ENCODE peak calls at places on chromosomes 16 and 17, in ten cellular contexts. D, H, C, U, S, T, W, I, A and N are unnamed samples.

GRCh38 chr16:31487720-31488629 is 5.1 kb downstream of the SLC5A2 start:
- DNase-seq in A (no peak), C (no peak), W (peak), T (peak), I (no peak), D (peak), H (no peak), U (no peak), S (no peak), N (peak)

GRCh38 chr17:27319536-27320221 is 25.8 kb downstream of the WSB1 start:
- DNase-seq in T (no peak), A (no peak), S (no peak), I (peak), U (peak), D (no peak), C (peak), H (peak), W (peak), N (no peak)

GRCh38 chr17:27269201-27269600 is 24.7 kb upstream of the WSB1 start:
- DNase-seq in H (no peak), S (no peak), A (no peak), W (no peak), T (no peak), I (no peak), C (no peak), D (no peak), U (no peak), N (no peak)

GRCh38 chr16:49920397-49920796 is 64.5 kb upstream of the ZNF423 start:
- DNase-seq in H (no peak), I (no peak), S (no peak), T (no peak), C (no peak), A (no peak), U (no peak), W (no peak), D (no peak), N (no peak)

GRCh38 chr17:21378553-21378952 is 2.4 kb downstream of the KCNJ12 start:
- DNase-seq in C (no peak), D (no peak), S (no peak), T (no peak), H (no peak), W (no peak), I (no peak), U (no peak), A (no peak), N (no peak)

GRCh38 chr16:13351222-13351621 is 449.8 kb downstream of the SHISA9 start:
- DNase-seq in U (no peak), W (no peak), C (no peak), A (no peak), I (no peak), D (no peak), T (no peak), H (no peak), S (no peak), N (no peak)

GRCh38 chr17:83196973-83197880 is 117.8 kb downstream of the METRNL start:
- DNase-seq in S (no peak), D (no peak), T (no peak), H (peak), I (peak), C (peak), A (no peak), W (peak), U (no peak), N (no peak)

GRCh38 chr16:78441298-78441697 is 341.8 kb downstream of the WWOX start:
- DNase-seq in H (no peak), U (no peak), A (no peak), S (no peak), W (no peak), I (no peak), T (no peak), C (no peak), D (no peak), N (no peak)

GRCh38 chr16:2614761-2615191 is 67.5 kb upstream of the KCTD5 start:
- DNase-seq in C (no peak), W (no peak), U (no peak), D (no peak), A (no peak), T (no peak), H (no peak), S (no peak), I (no peak), N (no peak)

GRCh38 chr17:64406321-64407200 is 15.9 kb upstream of the PECAM1 start:
- DNase-seq in C (no peak), H (no peak), W (no peak), A (no peak), D (no peak), S (no peak), U (peak), T (peak), I (no peak), N (no peak)

GRCh38 chr16:70725912-70726828 is 40.3 kb upstream of the MTSS2 start:
- DNase-seq in D (no peak), H (no peak), C (no peak), T (no peak), I (no peak), S (peak), W (peak), U (peak), A (no peak), N (no peak)

GRCh38 chr16:46658925-46659324 is 30.1 kb downstream of the VPS35 start:
- DNase-seq in H (no peak), S (no peak), C (no peak), A (no peak), W (no peak), U (peak), D (peak), T (no peak), I (no peak), N (no peak)

GRCh38 chr17:66968916-66969315 is 4.4 kb downstream of the CACNG4 start:
- DNase-seq in H (no peak), T (no peak), I (no peak), S (no peak), A (no peak), C (no peak), D (no peak), U (no peak), W (no peak), N (no peak)

GRCh38 chr17:41308251-41308917 is 725 bp downstream of the KRTAP16-1 start:
- DNase-seq in D (no peak), H (peak), A (no peak), I (no peak), S (no peak), C (no peak), W (no peak), U (peak), T (no peak), N (peak)

GRCh38 chr16:79049040-79049439 is 551.5 kb downstream of the MAF start:
- DNase-seq in D (no peak), T (no peak), A (no peak), C (no peak), S (no peak), H (no peak), I (no peak), W (no peak), U (no peak), N (no peak)

GRCh38 chr17:4840893-4841242 is 7.7 kb downstream of the MINK1 start:
- DNase-seq in C (no peak), U (no peak), W (no peak), A (no peak), I (no peak), H (no peak), D (no peak), S (no peak), T (no peak), N (no peak)

GRCh38 chr17:74118504-74118903 is 85.0 kb upstream of the RPL38 start:
- DNase-seq in H (no peak), S (peak), U (no peak), A (no peak), T (no peak), I (no peak), D (no peak), W (no peak), C (no peak), N (no peak)
- TF ChIP-seq CTCF in H (no peak), S (peak), U (no peak), A (no peak), T (no peak), I (no peak), D (no peak), W (no peak), C (no peak), N (no peak)

GRCh38 chr16:6146874-6147425 is 1049.4 kb upstream of the EEF2KMT start:
- DNase-seq in C (no peak), W (no peak), U (no peak), D (no peak), H (no peak), I (no peak), S (no peak), A (no peak), T (no peak), N (no peak)
- TF ChIP-seq CTCF in C (no peak), W (no peak), U (no peak), D (no peak), H (no peak), I (no peak), S (no peak), A (no peak), T (no peak), N (no peak)

GRCh38 chr16:73746554-73746953 is 550.1 kb upstream of the PSMD7 start:
- DNase-seq in H (no peak), T (no peak), W (no peak), U (no peak), I (no peak), D (no peak), A (no peak), C (no peak), S (no peak), N (no peak)

GRCh38 chr16:73739049-73739769 is 557.4 kb upstream of the PSMD7 start:
- DNase-seq in T (no peak), A (no peak), I (no peak), D (no peak), W (no peak), S (no peak), C (no peak), H (no peak), U (no peak), N (peak)

GRCh38 chr16:73747328-73747727 is 549.3 kb upstream of the PSMD7 start:
- DNase-seq in C (no peak), W (no peak), I (no peak), T (no peak), D (no peak), A (no peak), U (no peak), H (no peak), S (no peak), N (no peak)

GRCh38 chr16:73743665-73744496 is 552.7 kb upstream of the PSMD7 start:
- DNase-seq in I (no peak), H (no peak), A (no peak), T (no peak), U (no peak), W (no peak), D (no peak), C (no peak), S (no peak), N (no peak)
- TF ChIP-seq CTCF in I (no peak), H (no peak), A (no peak), T (no peak), U (no peak), W (no peak), D (no peak), C (no peak), S (peak), N (no peak)

GRCh38 chr17:11140028-11140427 is 101.0 kb upstream of the SHISA6 start:
- DNase-seq in U (peak), H (no peak), C (no peak), W (no peak), D (no peak), A (no peak), S (no peak), T (no peak), I (no peak), N (no peak)

GRCh38 chr17:11140501-11140900 is 100.5 kb upstream of the SHISA6 start:
- DNase-seq in D (no peak), S (no peak), T (no peak), C (no peak), W (no peak), U (no peak), I (no peak), A (no peak), H (no peak), N (no peak)

GRCh38 chr17:11142231-11142630 is 98.8 kb upstream of the SHISA6 start:
- DNase-seq in A (no peak), T (no peak), U (no peak), D (no peak), C (no peak), W (no peak), H (no peak), I (no peak), S (no peak), N (no peak)

GRCh38 chr17:11144358-11145233 is 96.4 kb upstream of the SHISA6 start:
- DNase-seq in H (peak), D (no peak), T (peak), C (no peak), U (peak), S (peak), A (no peak), W (peak), I (no peak), N (peak)
- TF ChIP-seq CTCF in H (peak), D (peak), T (no peak), C (peak), U (peak), S (peak), A (no peak), W (no peak), I (no peak), N (peak)

DNA sequence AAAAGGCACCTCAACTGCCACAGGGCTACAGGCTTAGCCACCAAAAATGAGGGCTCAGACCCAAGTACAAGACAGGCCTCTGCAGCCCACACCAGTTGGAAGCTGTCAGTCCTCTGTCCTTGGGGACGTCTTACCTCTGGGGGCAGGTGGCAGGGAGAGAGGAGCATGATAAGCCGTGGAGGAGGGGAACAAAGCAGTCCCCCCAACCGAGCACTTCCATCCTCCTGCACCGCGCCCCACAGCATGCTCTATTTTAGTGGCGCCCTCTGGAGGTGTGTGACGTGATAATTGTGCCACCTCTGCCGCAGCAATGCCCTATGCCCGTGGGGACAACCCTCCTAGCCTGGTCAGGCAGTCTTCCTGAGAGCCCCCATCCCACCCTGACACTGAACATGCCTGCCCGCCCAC is 13.6 kb downstream of the G6PC3 start:
- DNase-seq in C (no peak), A (no peak), W (no peak), H (no peak), S (no peak), T (peak), I (no peak), D (peak), U (no peak), N (no peak)
- TF ChIP-seq CTCF in C (peak), A (peak), W (no peak), H (peak), S (peak), T (peak), I (peak), D (no peak), U (peak), N (peak)

DNA sequence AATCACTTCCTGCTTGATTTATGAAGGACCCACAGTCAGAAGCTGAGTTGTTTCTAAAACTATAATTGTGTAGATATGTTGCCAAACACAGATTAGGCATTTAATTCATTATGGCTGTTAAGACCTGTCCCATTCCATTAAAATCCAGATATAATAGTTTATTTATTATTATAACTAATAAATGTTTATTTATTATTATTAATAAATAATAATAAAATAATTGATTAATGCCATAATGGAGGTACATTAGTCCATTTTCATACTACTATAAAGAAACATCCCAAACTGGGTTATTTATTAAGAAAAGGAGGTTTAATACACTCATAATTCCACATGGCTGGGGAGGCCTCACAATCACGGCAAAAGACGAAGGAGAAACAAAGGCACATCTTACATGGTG is 1240.9 kb downstream of the CDH11 start:
- DNase-seq in S (no peak), T (no peak), W (no peak), D (no peak), A (no peak), H (no peak), I (no peak), C (no peak), U (no peak), N (no peak)
- TF ChIP-seq CTCF in S (no peak), T (no peak), W (no peak), D (no peak), A (no peak), H (no peak), I (no peak), C (no peak), U (no peak), N (no peak)

GRCh38 chr16:81443688-81444447 is 740 bp upstream of the CMIP start:
- DNase-seq in U (no peak), H (no peak), W (no peak), D (no peak), I (no peak), A (no peak), C (no peak), T (peak), S (peak), N (no peak)

GRCh38 chr16:81445926-81446317 is 1.3 kb downstream of the CMIP start:
- DNase-seq in H (no peak), I (no peak), C (no peak), S (no peak), D (no peak), A (no peak), U (no peak), T (no peak), W (no peak), N (no peak)

GRCh38 chr16:81446318-81447275 is 2.0 kb downstream of the CMIP start:
- DNase-seq in A (no peak), T (peak), C (no peak), W (peak), S (no peak), H (peak), D (peak), I (no peak), U (no peak), N (peak)

GRCh38 chr16:81444448-81445121 is at the start of gene CMIP:
- DNase-seq in D (peak), C (no peak), S (peak), A (no peak), T (peak), H (peak), W (peak), U (peak), I (peak), N (peak)

GRCh38 chr16:81445143-81445922 is 725 bp downstream of the CMIP start:
- DNase-seq in W (no peak), A (no peak), S (no peak), D (peak), C (no peak), I (no peak), T (peak), U (no peak), H (peak), N (no peak)
- TF ChIP-seq CTCF in W (peak), A (peak), S (peak), D (peak), C (peak), I (no peak), T (no peak), U (peak), H (peak), N (peak)

GRCh38 chr16:58464916-58465731 is 34.8 kb upstream of the NDRG4 start:
- DNase-seq in S (peak), A (no peak), T (peak), I (no peak), C (no peak), W (no peak), U (peak), D (no peak), H (no peak), N (no peak)
- TF ChIP-seq CTCF in S (peak), A (no peak), T (no peak), I (no peak), C (no peak), W (peak), U (peak), D (no peak), H (no peak), N (peak)

DNA sequence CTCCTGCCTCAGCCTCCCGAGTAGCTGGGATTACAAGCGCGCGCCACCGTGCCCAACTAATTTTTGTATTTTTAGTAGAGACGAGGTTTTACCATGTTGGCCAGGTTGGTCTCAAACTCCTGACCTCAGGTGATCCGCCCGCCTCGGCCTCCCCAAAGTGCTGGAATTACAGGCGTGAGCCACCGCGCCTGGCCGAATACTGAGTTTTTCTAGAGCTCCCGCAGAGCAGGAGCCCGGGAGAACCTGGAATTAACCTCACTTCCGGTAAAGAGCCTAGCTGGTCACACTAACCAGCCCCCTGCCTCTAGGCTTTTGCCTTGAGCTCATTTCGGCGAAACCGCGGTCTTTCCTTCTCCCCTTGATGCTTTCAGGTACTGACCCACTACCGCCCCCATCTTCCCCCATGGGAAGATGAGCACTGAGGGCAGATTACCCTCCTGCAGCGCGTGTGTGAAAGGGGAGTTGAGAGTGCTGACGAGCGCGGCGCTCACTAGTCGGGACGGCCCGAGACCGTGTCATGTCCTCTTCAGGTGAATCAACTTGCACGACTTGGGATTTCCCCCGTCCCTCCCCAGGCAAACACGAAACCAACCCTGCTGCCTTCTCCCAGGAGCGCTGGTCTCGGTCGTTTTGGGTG is 743 bp upstream of the NEK8 start:
- DNase-seq in U (peak), T (peak), H (no peak), I (no peak), S (peak), D (peak), W (no peak), C (no peak), A (no peak), N (peak)
- TF ChIP-seq CTCF in U (peak), T (no peak), H (peak), I (peak), S (peak), D (peak), W (peak), C (no peak), A (peak), N (peak)

GRCh38 chr16:23146877-23147601 is 2.2 kb downstream of the USP31 start:
- DNase-seq in T (no peak), U (no peak), I (no peak), H (no peak), W (no peak), S (no peak), A (no peak), D (no peak), C (no peak), N (peak)
- TF ChIP-seq CTCF in T (no peak), U (no peak), I (no peak), H (no peak), W (no peak), S (no peak), A (no peak), D (no peak), C (no peak), N (no peak)